ENCODE peak calls at places on chromosomes 16 and 17, in four cellular contexts. N, R, Z and B are unnamed samples.
A peak's percentile ranks its signal among the peaks of the same experiment; 100 is the strongest.

GRCh38 chr17:60356947-60357346 is 35.0 kb downstream of the USP32 start:
- DNase-seq in Z (no peak), N (no peak), R (no peak), B (no peak)

GRCh38 chr17:75846701-75847594 is 2.7 kb upstream of the UNC13D start:
- DNase-seq in Z (peak; percentile 95), N (no peak), R (no peak), B (no peak)

GRCh38 chr17:49067163-49067562 is 65.4 kb upstream of the B4GALNT2 start:
- DNase-seq in Z (peak; percentile 49), N (no peak), R (peak; percentile 54), B (no peak)

GRCh38 chr16:22878955-22879354 is 65.0 kb downstream of the HS3ST2 start:
- DNase-seq in Z (no peak), N (no peak), R (peak; percentile 36), B (no peak)

GRCh38 chr16:69223882-69224281 is 36.9 kb downstream of the SNTB2 start:
- DNase-seq in N (no peak), R (no peak), Z (no peak), B (no peak)

GRCh38 chr17:50375858-50376538 is 3.0 kb downstream of the EME1 start:
- DNase-seq in R (no peak), Z (no peak), N (no peak), B (no peak)

GRCh38 chr16:48906076-48906475 is 296.1 kb upstream of the N4BP1 start:
- DNase-seq in Z (no peak), N (no peak), R (no peak), B (no peak)

GRCh38 chr17:19897108-19897854 is 29.5 kb upstream of the ULK2 start:
- DNase-seq in N (no peak), R (no peak), Z (no peak), B (no peak)

GRCh38 chr17:1931759-1932579 is 93.2 kb downstream of the RTN4RL1 start:
- DNase-seq in Z (peak; percentile 56), R (peak; percentile 73), N (no peak), B (peak; percentile 57)

GRCh38 chr17:1484586-1485310 is 7.7 kb downstream of the MYO1C start:
- DNase-seq in Z (peak; percentile 24), R (peak; percentile 85), N (peak; percentile 43), B (no peak)

GRCh38 chr17:42750730-42751356 is 6.0 kb upstream of the EZH1 start:
- DNase-seq in N (no peak), Z (no peak), R (no peak), B (no peak)

GRCh38 chr17:10614536-10615155 is 42.5 kb downstream of the MYH3 start:
- DNase-seq in Z (peak; percentile 45), N (no peak), R (peak; percentile 81), B (peak; percentile 63)

GRCh38 chr16:1172651-1173050 is 19.7 kb downstream of the CACNA1H start:
- DNase-seq in R (no peak), N (no peak), Z (no peak), B (no peak)

GRCh38 chr16:89320717-89321501 is 103.4 kb downstream of the ZNF778 start:
- DNase-seq in R (no peak), N (no peak), Z (no peak), B (no peak)

GRCh38 chr16:66240996-66241395 is 125.5 kb upstream of the CDH5 start:
- DNase-seq in Z (no peak), R (no peak), N (no peak), B (no peak)

GRCh38 chr17:44424828-44425463 is 35.5 kb upstream of the ITGA2B start:
- DNase-seq in R (no peak), N (no peak), Z (no peak), B (no peak)

GRCh38 chr16:73071131-73071940 is 23.4 kb upstream of the ZFHX3 start:
- DNase-seq in Z (peak; percentile 61), R (peak; percentile 70), N (no peak), B (no peak)

GRCh38 chr16:69311533-69312388 is 611 bp downstream of the VPS4A start:
- DNase-seq in N (no peak), R (peak; percentile 77), Z (peak; percentile 65), B (no peak)

GRCh38 chr16:23152386-23153178 is 3.3 kb upstream of the USP31 start:
- DNase-seq in R (no peak), N (no peak), Z (no peak), B (no peak)

GRCh38 chr17:15177343-15177742 is 87.8 kb downstream of the PMP22 start:
- DNase-seq in Z (no peak), N (no peak), R (no peak), B (no peak)

GRCh38 chr17:64223931-64224657 is 39.0 kb downstream of the TEX2 start:
- DNase-seq in N (no peak), R (no peak), Z (no peak), B (no peak)

GRCh38 chr16:7221157-7221556 is 111.5 kb upstream of the RBFOX1 start:
- DNase-seq in N (no peak), R (no peak), Z (no peak), B (no peak)

GRCh38 chr16:7218936-7219335 is 113.7 kb upstream of the RBFOX1 start:
- DNase-seq in Z (no peak), R (peak; percentile 46), N (no peak), B (no peak)

GRCh38 chr16:7216719-7217118 is 115.9 kb upstream of the RBFOX1 start:
- DNase-seq in Z (no peak), N (no peak), R (no peak), B (no peak)

DNA sequence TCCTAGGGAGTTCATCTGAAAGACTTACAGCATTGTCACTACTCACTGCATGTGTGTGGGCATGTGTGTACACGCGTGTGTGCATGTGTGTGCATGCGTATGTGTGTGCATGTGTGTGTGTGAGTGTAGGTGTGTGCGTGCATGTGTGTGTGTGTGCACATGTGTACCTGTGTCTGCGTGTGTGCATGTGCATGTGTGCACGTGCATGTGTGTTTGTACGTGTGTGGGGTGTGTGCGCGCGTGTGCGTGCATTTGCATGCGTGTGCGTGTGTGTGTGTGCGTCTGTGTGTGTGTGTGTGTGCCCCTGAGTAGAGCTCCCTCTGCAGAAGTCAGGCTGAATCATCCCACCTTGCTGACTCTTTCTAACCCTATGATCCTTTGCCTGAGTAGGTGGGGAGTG is 114.8 kb upstream of the RBFOX1 start:
- DNase-seq in Z (no peak), R (no peak), N (no peak), B (no peak)
- TF ChIP-seq YY1 in Z (no peak), R (no peak), N (no peak), B (no peak)

DNA sequence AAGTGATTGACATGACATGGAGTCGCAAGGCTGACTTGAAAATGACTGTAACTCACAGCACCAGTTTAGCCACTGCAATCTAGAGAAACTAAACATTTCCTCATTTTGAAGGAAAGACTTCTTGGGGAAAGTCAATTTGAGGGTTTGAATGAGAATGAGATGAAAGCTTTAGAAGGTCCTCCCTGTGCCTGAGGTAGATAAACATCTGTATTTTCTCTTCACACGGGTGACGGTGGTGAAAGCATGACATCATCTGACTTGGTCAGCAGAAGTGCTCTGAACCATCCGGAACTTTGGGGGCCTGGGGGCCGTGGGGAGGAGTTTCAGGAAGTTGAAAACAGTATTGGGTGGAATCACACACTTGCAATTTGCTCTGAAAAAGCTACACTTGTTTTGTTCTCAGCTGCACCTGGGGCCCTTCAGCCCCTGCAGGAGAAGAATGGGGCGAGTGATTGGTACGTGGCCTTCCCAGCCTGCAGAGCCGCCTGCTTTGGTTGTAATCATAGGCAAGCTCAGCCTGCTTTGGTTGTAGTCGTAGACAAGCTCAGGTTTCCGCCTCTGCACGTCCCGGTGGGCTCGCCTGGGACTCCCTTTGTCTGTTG is 5.0 kb downstream of the BANP start:
- DNase-seq in Z (no peak), N (peak; percentile 42), R (no peak), B (no peak)
- TF ChIP-seq SUZ12 in Z (no peak), N (no peak), R (no peak), B (no peak)

DNA sequence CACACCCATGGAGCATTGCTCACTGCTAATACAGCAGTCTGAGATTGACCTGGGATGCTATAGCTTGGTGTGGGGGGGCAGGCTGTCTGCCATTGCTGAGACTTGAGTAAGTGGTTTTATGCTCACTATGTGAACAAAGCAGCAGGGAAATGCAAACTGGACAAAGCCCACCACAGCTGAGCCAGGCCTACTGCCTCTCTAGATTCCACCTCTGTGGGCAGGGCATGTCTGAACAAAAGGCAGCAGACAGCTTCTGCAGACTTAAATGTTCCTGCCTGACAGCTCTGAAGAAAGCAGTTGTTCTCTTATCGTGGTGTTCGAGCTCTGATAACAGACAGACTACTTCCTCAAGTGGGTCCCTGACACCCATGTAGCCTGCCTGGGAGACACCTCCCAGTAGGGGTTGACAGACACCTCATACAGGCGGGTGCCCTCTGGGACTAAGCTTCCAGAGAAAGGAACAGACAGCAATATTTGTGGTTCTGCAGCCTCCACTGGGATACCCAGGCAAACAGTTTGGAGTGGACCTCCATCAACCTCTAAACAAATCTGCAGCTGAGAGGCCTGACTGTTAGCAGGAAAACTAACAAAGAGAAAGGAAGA is 2204.8 kb downstream of the TP53TG3F start:
- DNase-seq in Z (no peak), N (no peak), R (no peak), B (no peak)
- TF ChIP-seq ZNF274 in Z (no peak), N (no peak), R (no peak), B (no peak)

DNA sequence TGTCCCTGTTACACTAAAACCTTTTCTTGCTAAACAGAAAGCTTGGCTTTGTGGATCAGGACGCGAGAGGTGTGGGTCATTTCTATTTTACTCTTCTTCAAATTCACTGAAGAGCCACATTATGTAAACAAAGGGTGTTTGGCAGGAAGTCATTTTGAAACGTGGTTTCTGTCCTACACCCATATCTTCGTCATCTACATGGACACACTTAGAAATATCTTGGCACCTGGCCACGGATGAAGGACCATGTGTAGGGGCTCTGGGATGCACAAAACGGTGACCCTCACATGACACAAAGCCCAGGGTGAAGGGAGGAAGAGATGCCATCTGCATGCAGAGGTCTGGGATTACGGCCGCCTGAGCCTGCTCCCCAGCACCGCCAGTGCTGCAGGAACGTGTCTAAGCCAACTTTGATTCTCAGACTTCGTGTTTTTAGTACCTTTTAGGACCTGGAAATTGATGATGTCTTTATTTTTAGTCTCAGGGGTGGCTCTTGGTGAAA is 130.2 kb upstream of the CHMP6 start:
- DNase-seq in Z (no peak), N (no peak), R (no peak), B (no peak)
- TF ChIP-seq YY1 in Z (no peak), N (no peak), R (no peak), B (no peak)

GRCh38 chr16:3328104-3328503 is 22.8 kb downstream of the ZNF75A start:
- DNase-seq in R (no peak), Z (no peak), N (no peak), B (no peak)

GRCh38 chr16:3327514-3327913 is 22.2 kb downstream of the ZNF75A start:
- DNase-seq in Z (no peak), R (no peak), N (no peak), B (no peak)

DNA sequence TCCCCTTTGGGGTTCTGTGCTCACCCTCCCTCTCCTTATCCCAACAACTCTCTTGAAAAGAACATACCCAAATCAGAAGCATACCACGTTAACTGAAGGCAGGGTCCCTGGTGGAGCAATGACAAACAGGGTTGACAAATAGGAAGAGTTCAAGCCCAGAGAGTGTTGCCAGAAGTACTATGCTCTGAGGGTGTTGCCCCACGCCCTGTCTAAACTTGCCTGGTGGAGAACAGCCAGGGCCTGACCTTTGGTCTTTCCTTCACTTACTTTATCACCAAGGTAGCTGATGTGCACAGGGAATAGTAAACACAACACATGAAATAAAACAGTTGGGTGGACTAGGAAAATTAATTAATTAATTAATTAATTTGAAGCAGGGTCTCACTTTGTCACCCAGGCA is 23.3 kb downstream of the ZNF75A start:
- DNase-seq in Z (peak; percentile 66), R (no peak), N (no peak), B (no peak)
- TF ChIP-seq SUZ12 in Z (no peak), R (no peak), N (no peak), B (no peak)